ENCODE peak calls at places on chromosomes 6 and 20, in five cellular contexts. T, G, C, O and K are unnamed samples.

GRCh38 chr20:4225778-4226177 is 210.4 kb upstream of the RNF24 start:
- DNase-seq in T (no peak), G (peak; percentile 43), C (no peak), O (no peak), K (no peak)

GRCh38 chr6:131950767-131951575 is at the start of gene CCN2:
- DNase-seq in T (no peak), G (peak; percentile 100), C (peak; percentile 57), O (no peak), K (peak; percentile 48)

GRCh38 chr20:37987602-37988290 is 45.5 kb downstream of the TTI1 start:
- DNase-seq in T (no peak), G (no peak), C (peak; percentile 76), O (no peak), K (no peak)

GRCh38 chr6:35524380-35525020 is 11.8 kb upstream of the TULP1 start:
- DNase-seq in T (no peak), G (no peak), C (no peak), O (no peak), K (no peak)

GRCh38 chr6:167893416-167893815 is 66.7 kb downstream of the AFDN start:
- DNase-seq in T (no peak), G (peak; percentile 6), C (no peak), O (no peak), K (peak; percentile 10)

GRCh38 chr6:44128020-44128917 is 915 bp downstream of the TMEM63B start:
- DNase-seq in T (peak; percentile 52), G (peak; percentile 35), C (peak; percentile 82), O (no peak), K (no peak)

GRCh38 chr6:43276180-43277082 is 21.6 kb upstream of the SLC22A7 start:
- DNase-seq in T (no peak), G (peak; percentile 82), C (no peak), O (no peak), K (no peak)

GRCh38 chr6:100457251-100457990 is 7.3 kb downstream of the SIM1 start:
- DNase-seq in T (no peak), G (no peak), C (no peak), O (no peak), K (no peak)

GRCh38 chr20:13029687-13030510 is 21.1 kb downstream of the SPTLC3 start:
- DNase-seq in T (no peak), G (peak; percentile 80), C (no peak), O (no peak), K (peak; percentile 12)

GRCh38 chr6:81772741-81773140 is 20.3 kb upstream of the TENT5A start:
- DNase-seq in T (no peak), G (no peak), C (no peak), O (peak; percentile 45), K (no peak)

GRCh38 chr6:30719356-30719755 is 796 bp upstream of the TUBB start:
- DNase-seq in T (no peak), G (no peak), C (no peak), O (no peak), K (no peak)

GRCh38 chr6:30722280-30723112 is 2.3 kb downstream of the TUBB start:
- DNase-seq in T (peak; percentile 68), G (peak; percentile 82), C (peak; percentile 73), O (no peak), K (peak; percentile 62)

GRCh38 chr6:30720738-30721197 is 616 bp downstream of the TUBB start:
- DNase-seq in T (peak; percentile 57), G (peak; percentile 57), C (peak; percentile 67), O (no peak), K (no peak)

GRCh38 chr6:30721198-30722024 is 1.3 kb downstream of the TUBB start:
- DNase-seq in T (peak; percentile 90), G (peak; percentile 80), C (peak; percentile 91), O (no peak), K (peak; percentile 69)

GRCh38 chr6:30719791-30720737 is at the start of gene TUBB:
- DNase-seq in T (peak; percentile 84), G (peak; percentile 99), C (peak; percentile 86), O (peak; percentile 91), K (peak; percentile 96)
- H2AFZ ChIP-seq in T (peak within 1 kb of the TSS; percentile 75), G (peak within 1 kb of the TSS; percentile 55), C (peak within 1 kb of the TSS; percentile 12), O (peak within 1 kb of the TSS; percentile 81), K (no peak within 1 kb of the TSS)

DNA sequence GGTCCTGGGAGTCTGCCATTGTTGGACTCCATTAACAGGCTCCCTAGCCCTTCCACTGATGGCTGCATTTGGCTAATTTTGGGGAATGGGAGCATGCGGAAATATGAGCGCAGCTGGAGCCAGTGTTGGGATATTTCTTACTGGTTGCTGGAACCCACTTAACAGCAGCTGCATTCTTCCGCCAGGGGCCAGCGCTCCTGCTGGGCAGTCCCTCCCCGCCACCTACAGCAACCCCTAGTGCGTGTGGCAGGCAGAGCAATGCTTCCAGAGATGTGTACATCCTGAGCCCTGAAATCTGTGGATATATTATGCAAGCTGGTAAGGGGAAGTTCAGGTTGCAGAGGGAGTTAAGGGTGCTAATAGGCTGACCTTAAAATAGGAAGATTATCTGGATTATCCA is 16.4 kb downstream of the CST8 start:
- DNase-seq in T (no peak), G (peak; percentile 37), C (no peak), O (no peak), K (no peak)
- TF ChIP-seq ZBTB33 in T (no peak), G (peak; percentile 67), C (no peak), O (no peak), K (no peak)

GRCh38 chr6:40937491-40937890 is 101.5 kb downstream of the UNC5CL start:
- DNase-seq in T (no peak), G (no peak), C (no peak), O (no peak), K (no peak)
- H2AFZ ChIP-seq in T (no peak overlapping the region), G (no peak overlapping the region), C (peak overlapping the region; percentile 58), O (no peak overlapping the region), K (no peak overlapping the region)

GRCh38 chr6:146968041-146968760 is 236.0 kb upstream of the STXBP5 start:
- DNase-seq in T (no peak), G (no peak), C (peak; percentile 39), O (no peak), K (no peak)
- TF ChIP-seq ZBTB33 in T (no peak), G (no peak), C (no peak), O (no peak), K (no peak)

GRCh38 chr6:151808331-151809241 is 1.1 kb downstream of the ESR1 start:
- DNase-seq in T (no peak), G (no peak), C (peak; percentile 28), O (no peak), K (no peak)

GRCh38 chr6:151806757-151807512 is 547 bp upstream of the ESR1 start:
- DNase-seq in T (no peak), G (no peak), C (peak; percentile 8), O (no peak), K (no peak)

GRCh38 chr6:151805286-151805840 is 2.1 kb upstream of the ESR1 start:
- DNase-seq in T (no peak), G (no peak), C (peak; percentile 14), O (no peak), K (no peak)

GRCh38 chr6:151804585-151805285 is 2.7 kb upstream of the ESR1 start:
- DNase-seq in T (no peak), G (no peak), C (no peak), O (no peak), K (no peak)

DNA sequence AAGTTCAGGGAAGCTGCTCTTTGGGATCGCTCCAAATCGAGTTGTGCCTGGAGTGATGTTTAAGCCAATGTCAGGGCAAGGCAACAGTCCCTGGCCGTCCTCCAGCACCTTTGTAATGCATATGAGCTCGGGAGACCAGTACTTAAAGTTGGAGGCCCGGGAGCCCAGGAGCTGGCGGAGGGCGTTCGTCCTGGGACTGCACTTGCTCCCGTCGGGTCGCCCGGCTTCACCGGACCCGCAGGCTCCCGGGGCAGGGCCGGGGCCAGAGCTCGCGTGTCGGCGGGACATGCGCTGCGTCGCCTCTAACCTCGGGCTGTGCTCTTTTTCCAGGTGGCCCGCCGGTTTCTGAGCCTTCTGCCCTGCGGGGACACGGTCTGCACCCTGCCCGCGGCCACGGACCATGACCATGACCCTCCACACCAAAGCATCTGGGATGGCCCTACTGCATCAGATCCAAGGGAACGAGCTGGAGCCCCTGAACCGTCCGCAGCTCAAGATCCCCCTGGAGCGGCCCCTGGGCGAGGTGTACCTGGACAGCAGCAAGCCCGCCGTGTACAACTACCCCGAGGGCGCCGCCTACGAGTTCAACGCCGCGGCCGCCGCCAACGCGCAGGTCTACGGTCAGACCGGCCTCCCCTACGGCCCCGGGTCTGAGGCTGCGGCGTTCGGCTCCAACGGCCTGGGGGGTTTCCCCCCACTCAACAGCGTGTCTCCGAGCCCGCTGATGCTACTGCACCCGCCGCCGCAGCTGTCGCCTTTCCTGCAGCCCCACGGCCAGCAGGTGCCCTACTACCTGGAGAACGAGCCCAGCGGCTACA is at the start of gene ESR1:
- DNase-seq in T (no peak), G (no peak), C (peak; percentile 33), O (no peak), K (no peak)
- H2AFZ ChIP-seq in T (no peak within 1 kb of the TSS), G (no peak within 1 kb of the TSS), C (no peak within 1 kb of the TSS), O (no peak within 1 kb of the TSS), K (no peak within 1 kb of the TSS)